ENCODE peak calls at places on chromosomes 3 and 15, in nine cellular contexts. One of them, this sample, is unnamed.

GRCh38 chr15:91281991-91282390 is 181.9 kb downstream of the SV2B start:
- DNase-seq in mesendoderm: no peak
- DNase-seq in prostate gland: no peak
- DNase-seq in mucosa of descending colon: no peak
- DNase-seq in MG63: no peak
- DNase-seq in CD8-positive, alpha-beta memory T cell: no peak
- DNase-seq in kidney epithelial cell: no peak
- DNase-seq in thoracic aorta: no peak
- DNase-seq in foreskin fibroblast: no peak
- DNase-seq in this sample: no peak

GRCh38 chr3:128051837-128052766 is at the start of gene SEC61A1:
- DNase-seq in mesendoderm: peak
- DNase-seq in prostate gland: peak
- DNase-seq in mucosa of descending colon: peak
- DNase-seq in MG63: peak
- DNase-seq in CD8-positive, alpha-beta memory T cell: peak
- DNase-seq in kidney epithelial cell: peak
- DNase-seq in thoracic aorta: peak
- DNase-seq in foreskin fibroblast: peak
- DNase-seq in this sample: peak

GRCh38 chr3:180802837-180803236 is 109.6 kb upstream of the FXR1 start:
- DNase-seq in mesendoderm: peak
- DNase-seq in prostate gland: no peak
- DNase-seq in mucosa of descending colon: no peak
- DNase-seq in MG63: no peak
- DNase-seq in CD8-positive, alpha-beta memory T cell: no peak
- DNase-seq in kidney epithelial cell: no peak
- DNase-seq in thoracic aorta: no peak
- DNase-seq in foreskin fibroblast: no peak
- DNase-seq in this sample: no peak

GRCh38 chr15:93331545-93332117 is 242.6 kb upstream of the RGMA start:
- DNase-seq in mesendoderm: peak
- DNase-seq in prostate gland: no peak
- DNase-seq in mucosa of descending colon: no peak
- DNase-seq in MG63: no peak
- DNase-seq in CD8-positive, alpha-beta memory T cell: no peak
- DNase-seq in kidney epithelial cell: no peak
- DNase-seq in thoracic aorta: no peak
- DNase-seq in foreskin fibroblast: no peak
- DNase-seq in this sample: peak

GRCh38 chr15:49627407-49627877 is 6.6 kb downstream of the DTWD1 start:
- DNase-seq in mesendoderm: no peak
- DNase-seq in prostate gland: no peak
- DNase-seq in mucosa of descending colon: no peak
- DNase-seq in MG63: peak
- DNase-seq in CD8-positive, alpha-beta memory T cell: no peak
- DNase-seq in kidney epithelial cell: peak
- DNase-seq in thoracic aorta: no peak
- DNase-seq in foreskin fibroblast: peak
- DNase-seq in this sample: no peak

GRCh38 chr3:191774485-191774884 is 313.5 kb downstream of the PYDC2 start:
- DNase-seq in mesendoderm: peak
- DNase-seq in prostate gland: no peak
- DNase-seq in mucosa of descending colon: no peak
- DNase-seq in MG63: peak
- DNase-seq in CD8-positive, alpha-beta memory T cell: no peak
- DNase-seq in kidney epithelial cell: peak
- DNase-seq in thoracic aorta: no peak
- DNase-seq in foreskin fibroblast: no peak
- DNase-seq in this sample: no peak

GRCh38 chr3:127982155-127982554 is 67.1 kb downstream of the KBTBD12 start:
- DNase-seq in mesendoderm: no peak
- DNase-seq in prostate gland: no peak
- DNase-seq in mucosa of descending colon: no peak
- DNase-seq in MG63: no peak
- DNase-seq in CD8-positive, alpha-beta memory T cell: no peak
- DNase-seq in kidney epithelial cell: no peak
- DNase-seq in thoracic aorta: no peak
- DNase-seq in foreskin fibroblast: no peak
- DNase-seq in this sample: no peak

GRCh38 chr3:9780451-9780797 is 10.7 kb upstream of the CAMK1 start:
- DNase-seq in mesendoderm: no peak
- DNase-seq in prostate gland: no peak
- DNase-seq in mucosa of descending colon: no peak
- DNase-seq in MG63: no peak
- DNase-seq in CD8-positive, alpha-beta memory T cell: no peak
- DNase-seq in kidney epithelial cell: no peak
- DNase-seq in thoracic aorta: no peak
- DNase-seq in foreskin fibroblast: no peak
- DNase-seq in this sample: no peak

GRCh38 chr3:196219194-196219969 is 3.0 kb downstream of the SLC51A start:
- DNase-seq in mesendoderm: peak
- DNase-seq in prostate gland: no peak
- DNase-seq in mucosa of descending colon: no peak
- DNase-seq in MG63: peak
- DNase-seq in CD8-positive, alpha-beta memory T cell: peak
- DNase-seq in kidney epithelial cell: peak
- DNase-seq in thoracic aorta: peak
- DNase-seq in foreskin fibroblast: peak
- DNase-seq in this sample: peak

GRCh38 chr15:91302588-91303439 is 202.8 kb downstream of the SV2B start:
- DNase-seq in mesendoderm: peak
- DNase-seq in prostate gland: peak
- DNase-seq in mucosa of descending colon: no peak
- DNase-seq in MG63: peak
- DNase-seq in CD8-positive, alpha-beta memory T cell: peak
- DNase-seq in kidney epithelial cell: peak
- DNase-seq in thoracic aorta: no peak
- DNase-seq in foreskin fibroblast: peak
- DNase-seq in this sample: peak

GRCh38 chr3:13262493-13263211 is 157.5 kb downstream of the NUP210 start:
- DNase-seq in mesendoderm: no peak
- DNase-seq in prostate gland: no peak
- DNase-seq in mucosa of descending colon: peak
- DNase-seq in MG63: no peak
- DNase-seq in CD8-positive, alpha-beta memory T cell: no peak
- DNase-seq in kidney epithelial cell: peak
- DNase-seq in thoracic aorta: no peak
- DNase-seq in foreskin fibroblast: no peak
- DNase-seq in this sample: no peak

GRCh38 chr3:186996356-186996755 is 66.0 kb downstream of the ST6GAL1 start:
- DNase-seq in mesendoderm: no peak
- DNase-seq in prostate gland: no peak
- DNase-seq in mucosa of descending colon: no peak
- DNase-seq in MG63: no peak
- DNase-seq in CD8-positive, alpha-beta memory T cell: no peak
- DNase-seq in kidney epithelial cell: no peak
- DNase-seq in thoracic aorta: no peak
- DNase-seq in foreskin fibroblast: no peak
- DNase-seq in this sample: no peak

GRCh38 chr3:66415867-66416428 is 84.9 kb downstream of the LRIG1 start:
- DNase-seq in mesendoderm: no peak
- DNase-seq in prostate gland: no peak
- DNase-seq in mucosa of descending colon: no peak
- DNase-seq in MG63: no peak
- DNase-seq in CD8-positive, alpha-beta memory T cell: no peak
- DNase-seq in kidney epithelial cell: no peak
- DNase-seq in thoracic aorta: no peak
- DNase-seq in foreskin fibroblast: no peak
- DNase-seq in this sample: no peak
- H3K4me3 ChIP-seq in mesendoderm: no peak
- H3K4me3 ChIP-seq in prostate gland: no peak
- H3K4me3 ChIP-seq in mucosa of descending colon: no peak
- H3K4me3 ChIP-seq in MG63: no peak
- H3K4me3 ChIP-seq in CD8-positive, alpha-beta memory T cell: no peak
- H3K4me3 ChIP-seq in kidney epithelial cell: no peak
- H3K4me3 ChIP-seq in thoracic aorta: no peak
- H3K4me3 ChIP-seq in foreskin fibroblast: no peak
- H3K4me3 ChIP-seq in this sample: no peak

DNA sequence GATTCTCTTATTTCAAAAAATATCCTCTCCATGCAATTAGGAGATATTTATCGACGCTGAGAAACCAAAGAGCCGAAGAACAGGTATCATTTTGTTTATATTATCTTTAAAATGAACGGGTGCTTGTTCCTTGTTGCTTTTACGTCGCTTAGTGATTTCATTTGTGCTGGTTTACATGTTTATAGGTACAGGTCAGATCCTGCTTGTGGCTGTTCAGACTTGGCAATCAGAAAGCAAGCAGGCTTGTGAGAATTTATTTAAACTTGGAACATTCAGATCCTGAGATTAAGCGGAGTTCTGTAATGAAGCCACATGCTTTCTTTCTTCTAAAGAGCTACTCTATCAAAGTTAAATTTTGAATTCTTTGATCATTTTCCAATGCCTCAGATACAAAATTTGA is 43.0 kb upstream of the ATP2C1 start:
- DNase-seq in mesendoderm: no peak
- DNase-seq in prostate gland: peak
- DNase-seq in mucosa of descending colon: no peak
- DNase-seq in MG63: no peak
- DNase-seq in CD8-positive, alpha-beta memory T cell: no peak
- DNase-seq in kidney epithelial cell: no peak
- DNase-seq in thoracic aorta: no peak
- DNase-seq in foreskin fibroblast: no peak
- DNase-seq in this sample: no peak
- H3K4me3 ChIP-seq in mesendoderm: no peak
- H3K4me3 ChIP-seq in prostate gland: peak
- H3K4me3 ChIP-seq in mucosa of descending colon: no peak
- H3K4me3 ChIP-seq in MG63: no peak
- H3K4me3 ChIP-seq in CD8-positive, alpha-beta memory T cell: no peak
- H3K4me3 ChIP-seq in kidney epithelial cell: no peak
- H3K4me3 ChIP-seq in thoracic aorta: peak
- H3K4me3 ChIP-seq in foreskin fibroblast: no peak
- H3K4me3 ChIP-seq in this sample: no peak

GRCh38 chr3:52024765-52025452 is 29.2 kb upstream of the RPL29 start:
- DNase-seq in mesendoderm: no peak
- DNase-seq in prostate gland: no peak
- DNase-seq in mucosa of descending colon: no peak
- DNase-seq in MG63: no peak
- DNase-seq in CD8-positive, alpha-beta memory T cell: no peak
- DNase-seq in kidney epithelial cell: no peak
- DNase-seq in thoracic aorta: no peak
- DNase-seq in foreskin fibroblast: no peak
- DNase-seq in this sample: no peak

GRCh38 chr3:52025453-52025852 is 29.8 kb upstream of the RPL29 start:
- DNase-seq in mesendoderm: no peak
- DNase-seq in prostate gland: no peak
- DNase-seq in mucosa of descending colon: no peak
- DNase-seq in MG63: no peak
- DNase-seq in CD8-positive, alpha-beta memory T cell: no peak
- DNase-seq in kidney epithelial cell: no peak
- DNase-seq in thoracic aorta: no peak
- DNase-seq in foreskin fibroblast: no peak
- DNase-seq in this sample: no peak

GRCh38 chr3:52022323-52023100 is 26.8 kb upstream of the RPL29 start:
- DNase-seq in mesendoderm: no peak
- DNase-seq in prostate gland: no peak
- DNase-seq in mucosa of descending colon: no peak
- DNase-seq in MG63: no peak
- DNase-seq in CD8-positive, alpha-beta memory T cell: no peak
- DNase-seq in kidney epithelial cell: no peak
- DNase-seq in thoracic aorta: peak
- DNase-seq in foreskin fibroblast: no peak
- DNase-seq in this sample: peak

GRCh38 chr3:52023101-52023770 is 27.5 kb upstream of the RPL29 start:
- DNase-seq in mesendoderm: no peak
- DNase-seq in prostate gland: no peak
- DNase-seq in mucosa of descending colon: no peak
- DNase-seq in MG63: no peak
- DNase-seq in CD8-positive, alpha-beta memory T cell: no peak
- DNase-seq in kidney epithelial cell: no peak
- DNase-seq in thoracic aorta: no peak
- DNase-seq in foreskin fibroblast: no peak
- DNase-seq in this sample: no peak

DNA sequence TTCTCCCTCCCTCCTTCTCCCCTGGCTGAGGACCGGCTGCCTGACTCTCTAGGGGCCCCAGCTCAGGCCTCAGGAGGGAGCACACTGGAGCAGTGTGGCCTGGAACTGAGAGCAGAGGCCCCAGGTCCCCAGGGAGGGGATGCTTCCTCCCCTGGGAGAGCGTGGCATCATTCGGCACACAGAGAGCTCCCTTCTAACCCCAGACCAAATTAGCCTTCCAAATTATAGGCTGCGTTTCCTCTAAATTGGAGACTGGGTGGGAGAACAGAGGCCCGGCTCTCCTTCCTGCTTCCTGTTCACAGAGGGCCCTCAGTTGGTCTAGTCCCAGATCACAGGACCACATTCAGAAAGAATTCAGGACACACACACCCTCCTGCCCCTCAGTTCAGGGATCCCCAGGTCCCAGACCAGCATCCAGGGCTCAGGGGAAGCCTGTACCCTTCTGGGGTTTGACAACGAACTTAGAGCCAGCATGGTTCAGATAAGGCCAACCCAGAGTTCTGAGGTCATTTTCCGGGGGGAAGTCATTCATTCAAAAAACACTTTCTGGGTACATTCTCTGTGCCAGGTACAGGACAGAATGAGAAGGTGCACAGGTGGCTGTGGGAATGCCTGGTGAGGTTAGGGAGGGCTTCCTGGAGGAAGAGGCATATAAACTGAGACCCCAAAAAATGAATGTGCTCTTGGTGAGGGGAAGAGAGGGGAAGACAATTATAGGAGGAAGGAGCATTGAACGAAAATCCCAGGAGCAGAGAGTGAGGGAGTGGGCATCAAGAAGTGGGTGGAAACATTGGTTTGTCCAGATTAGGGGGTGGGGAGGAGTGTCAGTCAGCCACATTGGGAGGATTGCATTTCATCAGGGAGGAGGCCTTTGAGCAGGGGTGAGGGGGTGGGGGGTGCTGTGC is 28.4 kb upstream of the RPL29 start:
- DNase-seq in mesendoderm: no peak
- DNase-seq in prostate gland: no peak
- DNase-seq in mucosa of descending colon: no peak
- DNase-seq in MG63: no peak
- DNase-seq in CD8-positive, alpha-beta memory T cell: no peak
- DNase-seq in kidney epithelial cell: no peak
- DNase-seq in thoracic aorta: no peak
- DNase-seq in foreskin fibroblast: no peak
- DNase-seq in this sample: no peak
- H3K4me3 ChIP-seq in mesendoderm: no peak
- H3K4me3 ChIP-seq in prostate gland: no peak
- H3K4me3 ChIP-seq in mucosa of descending colon: no peak
- H3K4me3 ChIP-seq in MG63: no peak
- H3K4me3 ChIP-seq in CD8-positive, alpha-beta memory T cell: no peak
- H3K4me3 ChIP-seq in kidney epithelial cell: no peak
- H3K4me3 ChIP-seq in thoracic aorta: peak
- H3K4me3 ChIP-seq in foreskin fibroblast: no peak
- H3K4me3 ChIP-seq in this sample: no peak

GRCh38 chr15:99109555-99110021 is 4.7 kb downstream of the SYNM start:
- DNase-seq in mesendoderm: no peak
- DNase-seq in prostate gland: no peak
- DNase-seq in mucosa of descending colon: no peak
- DNase-seq in MG63: no peak
- DNase-seq in CD8-positive, alpha-beta memory T cell: no peak
- DNase-seq in kidney epithelial cell: no peak
- DNase-seq in thoracic aorta: no peak
- DNase-seq in foreskin fibroblast: no peak
- DNase-seq in this sample: no peak
- H3K4me3 ChIP-seq in mesendoderm: no peak
- H3K4me3 ChIP-seq in prostate gland: peak
- H3K4me3 ChIP-seq in mucosa of descending colon: no peak
- H3K4me3 ChIP-seq in MG63: no peak
- H3K4me3 ChIP-seq in CD8-positive, alpha-beta memory T cell: no peak
- H3K4me3 ChIP-seq in kidney epithelial cell: no peak
- H3K4me3 ChIP-seq in thoracic aorta: peak
- H3K4me3 ChIP-seq in foreskin fibroblast: no peak
- H3K4me3 ChIP-seq in this sample: no peak

This sample was measured in H7.